ENCODE peak calls at places on chromosomes 7 and 10, in seven cellular contexts. U is effector CD4-positive, alpha-beta T cell; V is anterior cingulate cortex; N is H9; I is NCI-H2171 treated with DMSO at 0.1 percent for 48 hours; P is uterus; E is stimulated activated CD8-positive, alpha-beta memory T cell treated with anti-CD3 and anti-CD28 coated beads, Interleukin-12 subunit alpha, Interleukin-12 subunit beta, amount 100 ng/mL, for 4 hours. C is an unnamed sample.

GRCh38 chr10:35462491-35462934 is 126.2 kb downstream of the CCNY start:
- DNase-seq in I (no peak), E (no peak), N (no peak), U (no peak), V (no peak), P (no peak), C (peak)

GRCh38 chr10:30057421-30057841 is 2.0 kb downstream of the JCAD start:
- DNase-seq in I (no peak), U (no peak), E (no peak), P (no peak), N (no peak), V (no peak), C (peak)

GRCh38 chr7:143229054-143229790 is 7.4 kb downstream of the TAS2R40 start:
- DNase-seq in I (peak), U (no peak), V (no peak), N (peak), E (no peak), P (no peak), C (peak)

GRCh38 chr7:101912711-101913110 is 95.3 kb downstream of the CUX1 start:
- DNase-seq in I (peak), N (no peak), U (no peak), E (no peak), V (no peak), P (peak), C (no peak)

GRCh38 chr10:60208676-60209269 is 180.9 kb downstream of the ANK3 start:
- DNase-seq in E (no peak), I (peak), N (no peak), V (no peak), P (no peak), U (no peak), C (no peak)

GRCh38 chr7:111796671-111797070 is 234.4 kb upstream of the IMMP2L start:
- DNase-seq in P (no peak), E (no peak), V (no peak), N (no peak), U (no peak), I (no peak), C (peak)

GRCh38 chr10:88115968-88116367 is 252.5 kb downstream of the PTEN start:
- DNase-seq in V (no peak), P (no peak), U (no peak), E (no peak), N (no peak), I (no peak), C (no peak)

GRCh38 chr7:2493205-2493604 is 17.0 kb upstream of the GRIFIN start:
- DNase-seq in I (no peak), V (no peak), U (no peak), E (no peak), N (no peak), P (no peak), C (no peak)

GRCh38 chr10:90960355-90960814 is 39.5 kb upstream of the ANKRD1 start:
- DNase-seq in E (no peak), I (no peak), V (no peak), N (no peak), P (no peak), U (no peak), C (no peak)

GRCh38 chr7:116317907-116318306 is 107.6 kb downstream of the TES start:
- DNase-seq in P (no peak), V (no peak), E (no peak), N (no peak), I (no peak), U (no peak), C (no peak)

GRCh38 chr10:99279626-99280111 is 44.0 kb upstream of the HPSE2 start:
- DNase-seq in N (no peak), P (no peak), I (peak), V (no peak), U (no peak), E (no peak), C (no peak)

C was measured in endodermal cell.